ENCODE peak calls at places on chromosomes 2 and 18, in five cellular contexts. One of them, this sample, is unnamed.

GRCh38 chr2:223122706-223123265 is 70.8 kb downstream of the KCNE4 start:
- DNase-seq in amniotic stem cell: no peak
- DNase-seq in posterior cingulate gyrus: no peak
- DNase-seq in body of pancreas: no peak
- DNase-seq in activated naive CD8-positive, alpha-beta T cell treated with anti-CD3 and anti-CD28 coated beads for 36 hours: no peak
- DNase-seq in this sample: no peak

GRCh38 chr2:132588576-132588975 is 81.4 kb downstream of the LYPD1 start:
- DNase-seq in amniotic stem cell: no peak
- DNase-seq in posterior cingulate gyrus: no peak
- DNase-seq in body of pancreas: no peak
- DNase-seq in activated naive CD8-positive, alpha-beta T cell treated with anti-CD3 and anti-CD28 coated beads for 36 hours: no peak
- DNase-seq in this sample: no peak

GRCh38 chr2:6202756-6203155 is 510.6 kb downstream of the SOX11 start:
- DNase-seq in amniotic stem cell: no peak
- DNase-seq in posterior cingulate gyrus: no peak
- DNase-seq in body of pancreas: no peak
- DNase-seq in activated naive CD8-positive, alpha-beta T cell treated with anti-CD3 and anti-CD28 coated beads for 36 hours: no peak
- DNase-seq in this sample: no peak

GRCh38 chr2:174824098-174824497 is 59.8 kb upstream of the CHRNA1 start:
- DNase-seq in amniotic stem cell: no peak
- DNase-seq in posterior cingulate gyrus: no peak
- DNase-seq in body of pancreas: no peak
- DNase-seq in activated naive CD8-positive, alpha-beta T cell treated with anti-CD3 and anti-CD28 coated beads for 36 hours: no peak
- DNase-seq in this sample: no peak

GRCh38 chr2:112585400-112585799 is 991 bp downstream of the CHCHD5 start:
- DNase-seq in amniotic stem cell: no peak
- DNase-seq in posterior cingulate gyrus: no peak
- DNase-seq in body of pancreas: no peak
- DNase-seq in activated naive CD8-positive, alpha-beta T cell treated with anti-CD3 and anti-CD28 coated beads for 36 hours: no peak
- DNase-seq in this sample: no peak

GRCh38 chr2:195411219-195411687 is 245.8 kb upstream of the SLC39A10 start:
- DNase-seq in amniotic stem cell: no peak
- DNase-seq in posterior cingulate gyrus: no peak
- DNase-seq in body of pancreas: no peak
- DNase-seq in activated naive CD8-positive, alpha-beta T cell treated with anti-CD3 and anti-CD28 coated beads for 36 hours: no peak
- DNase-seq in this sample: no peak

GRCh38 chr2:233764264-233764663 is 4.2 kb downstream of the UGT1A1 start:
- DNase-seq in amniotic stem cell: no peak
- DNase-seq in posterior cingulate gyrus: no peak
- DNase-seq in body of pancreas: no peak
- DNase-seq in activated naive CD8-positive, alpha-beta T cell treated with anti-CD3 and anti-CD28 coated beads for 36 hours: no peak
- DNase-seq in this sample: no peak

GRCh38 chr2:218145124-218145523 is 19.3 kb downstream of the CXCR2 start:
- DNase-seq in amniotic stem cell: no peak
- DNase-seq in posterior cingulate gyrus: no peak
- DNase-seq in body of pancreas: no peak
- DNase-seq in activated naive CD8-positive, alpha-beta T cell treated with anti-CD3 and anti-CD28 coated beads for 36 hours: no peak
- DNase-seq in this sample: peak

GRCh38 chr2:124163825-124164224 is 138.7 kb downstream of the CNTNAP5 start:
- DNase-seq in amniotic stem cell: no peak
- DNase-seq in posterior cingulate gyrus: no peak
- DNase-seq in body of pancreas: no peak
- DNase-seq in activated naive CD8-positive, alpha-beta T cell treated with anti-CD3 and anti-CD28 coated beads for 36 hours: no peak
- DNase-seq in this sample: no peak

GRCh38 chr18:12975488-12975887 is 15.7 kb upstream of the CEP192 start:
- DNase-seq in amniotic stem cell: no peak
- DNase-seq in posterior cingulate gyrus: no peak
- DNase-seq in body of pancreas: no peak
- DNase-seq in activated naive CD8-positive, alpha-beta T cell treated with anti-CD3 and anti-CD28 coated beads for 36 hours: no peak
- DNase-seq in this sample: no peak

GRCh38 chr2:26442707-26443106 is 35.2 kb downstream of the OTOF start:
- DNase-seq in amniotic stem cell: no peak
- DNase-seq in posterior cingulate gyrus: no peak
- DNase-seq in body of pancreas: no peak
- DNase-seq in activated naive CD8-positive, alpha-beta T cell treated with anti-CD3 and anti-CD28 coated beads for 36 hours: no peak
- DNase-seq in this sample: no peak

GRCh38 chr2:96549967-96550786 is 13.6 kb downstream of the ARID5A start:
- DNase-seq in amniotic stem cell: no peak
- DNase-seq in posterior cingulate gyrus: no peak
- DNase-seq in body of pancreas: peak
- DNase-seq in activated naive CD8-positive, alpha-beta T cell treated with anti-CD3 and anti-CD28 coated beads for 36 hours: no peak
- DNase-seq in this sample: no peak

GRCh38 chr18:61443311-61443710 is 110.1 kb downstream of the CDH20 start:
- DNase-seq in amniotic stem cell: no peak
- DNase-seq in posterior cingulate gyrus: no peak
- DNase-seq in body of pancreas: no peak
- DNase-seq in activated naive CD8-positive, alpha-beta T cell treated with anti-CD3 and anti-CD28 coated beads for 36 hours: no peak
- DNase-seq in this sample: no peak

GRCh38 chr2:101972621-101973434 is 18.9 kb upstream of the IL1R2 start:
- DNase-seq in amniotic stem cell: no peak
- DNase-seq in posterior cingulate gyrus: no peak
- DNase-seq in body of pancreas: no peak
- DNase-seq in activated naive CD8-positive, alpha-beta T cell treated with anti-CD3 and anti-CD28 coated beads for 36 hours: no peak
- DNase-seq in this sample: no peak

GRCh38 chr2:15034860-15035259 is 402.3 kb downstream of the LRATD1 start:
- DNase-seq in amniotic stem cell: no peak
- DNase-seq in posterior cingulate gyrus: no peak
- DNase-seq in body of pancreas: no peak
- DNase-seq in activated naive CD8-positive, alpha-beta T cell treated with anti-CD3 and anti-CD28 coated beads for 36 hours: no peak
- DNase-seq in this sample: no peak

GRCh38 chr2:8666581-8666980 is 15.3 kb upstream of the ID2 start:
- DNase-seq in amniotic stem cell: no peak
- DNase-seq in posterior cingulate gyrus: no peak
- DNase-seq in body of pancreas: no peak
- DNase-seq in activated naive CD8-positive, alpha-beta T cell treated with anti-CD3 and anti-CD28 coated beads for 36 hours: no peak
- DNase-seq in this sample: no peak